ENCODE peak calls at places on chromosomes 16 and 17, in seven cellular contexts. One of them, this sample, is unnamed. For H3K36me3, the result is how much of the 10 kb centered on the place peaks cover.

GRCh38 chr17:59333845-59334244 is 2.4 kb downstream of the YPEL2 start:
- DNase-seq in IMR-90: no peak
- DNase-seq in GM23338: no peak
- DNase-seq in SK-N-SH: no peak
- DNase-seq in astrocyte: no peak
- DNase-seq in mucosa of descending colon: no peak
- DNase-seq in H7: peak
- DNase-seq in this sample: no peak

GRCh38 chr17:67050066-67050465 is 5.7 kb downstream of the CACNG1 start:
- DNase-seq in IMR-90: no peak
- DNase-seq in GM23338: no peak
- DNase-seq in SK-N-SH: no peak
- DNase-seq in astrocyte: no peak
- DNase-seq in mucosa of descending colon: no peak
- DNase-seq in H7: peak
- DNase-seq in this sample: no peak

GRCh38 chr16:2852003-2852730 is 5.8 kb downstream of the PRSS22 start:
- DNase-seq in IMR-90: no peak
- DNase-seq in GM23338: no peak
- DNase-seq in SK-N-SH: peak
- DNase-seq in astrocyte: no peak
- DNase-seq in mucosa of descending colon: no peak
- DNase-seq in H7: peak
- DNase-seq in this sample: no peak

GRCh38 chr17:71987634-71988033 is 133.2 kb upstream of the SOX9 start:
- DNase-seq in IMR-90: peak
- DNase-seq in GM23338: no peak
- DNase-seq in SK-N-SH: no peak
- DNase-seq in astrocyte: peak
- DNase-seq in mucosa of descending colon: no peak
- DNase-seq in H7: no peak
- DNase-seq in this sample: peak

GRCh38 chr17:8832711-8833352 is 33.7 kb upstream of the MFSD6L start:
- DNase-seq in IMR-90: no peak
- DNase-seq in GM23338: peak
- DNase-seq in SK-N-SH: peak
- DNase-seq in astrocyte: no peak
- DNase-seq in mucosa of descending colon: peak
- DNase-seq in H7: peak
- DNase-seq in this sample: peak

GRCh38 chr16:8966781-8967436 is 3.2 kb upstream of the USP7 start:
- DNase-seq in IMR-90: no peak
- DNase-seq in GM23338: no peak
- DNase-seq in SK-N-SH: no peak
- DNase-seq in astrocyte: no peak
- DNase-seq in mucosa of descending colon: peak
- DNase-seq in H7: no peak
- DNase-seq in this sample: peak

GRCh38 chr17:1880851-1881630 is 51.2 kb downstream of the RPA1 start:
- DNase-seq in IMR-90: peak
- DNase-seq in GM23338: no peak
- DNase-seq in SK-N-SH: no peak
- DNase-seq in astrocyte: peak
- DNase-seq in mucosa of descending colon: no peak
- DNase-seq in H7: no peak
- DNase-seq in this sample: no peak

GRCh38 chr16:86994651-86995171 is 322.5 kb downstream of the C16orf95 start:
- DNase-seq in IMR-90: peak
- DNase-seq in GM23338: no peak
- DNase-seq in SK-N-SH: no peak
- DNase-seq in astrocyte: peak
- DNase-seq in mucosa of descending colon: no peak
- DNase-seq in H7: no peak
- DNase-seq in this sample: peak

GRCh38 chr17:19760781-19761180 is 12.7 kb upstream of the ALDH3A1 start:
- DNase-seq in IMR-90: no peak
- DNase-seq in GM23338: no peak
- DNase-seq in SK-N-SH: no peak
- DNase-seq in astrocyte: no peak
- DNase-seq in mucosa of descending colon: no peak
- DNase-seq in H7: no peak
- DNase-seq in this sample: no peak

GRCh38 chr16:81531415-81531814 is 86.8 kb downstream of the CMIP start:
- DNase-seq in IMR-90: no peak
- DNase-seq in GM23338: no peak
- DNase-seq in SK-N-SH: no peak
- DNase-seq in astrocyte: no peak
- DNase-seq in mucosa of descending colon: no peak
- DNase-seq in H7: no peak
- DNase-seq in this sample: peak

GRCh38 chr16:22898874-22899348 is 84.9 kb downstream of the HS3ST2 start:
- DNase-seq in IMR-90: peak
- DNase-seq in GM23338: peak
- DNase-seq in SK-N-SH: peak
- DNase-seq in astrocyte: peak
- DNase-seq in mucosa of descending colon: peak
- DNase-seq in H7: peak
- DNase-seq in this sample: peak

GRCh38 chr17:77622627-77623026 is 335.9 kb upstream of the TNRC6C start:
- DNase-seq in IMR-90: no peak
- DNase-seq in GM23338: no peak
- DNase-seq in SK-N-SH: no peak
- DNase-seq in astrocyte: no peak
- DNase-seq in mucosa of descending colon: no peak
- DNase-seq in H7: no peak
- DNase-seq in this sample: no peak

GRCh38 chr17:50221500-50222480 is 20.4 kb upstream of the COL1A1 start:
- DNase-seq in IMR-90: peak
- DNase-seq in GM23338: no peak
- DNase-seq in SK-N-SH: no peak
- DNase-seq in astrocyte: peak
- DNase-seq in mucosa of descending colon: no peak
- DNase-seq in H7: peak
- DNase-seq in this sample: peak

GRCh38 chr16:88846088-88846487 is 10.7 kb downstream of the GALNS start:
- DNase-seq in IMR-90: peak
- DNase-seq in GM23338: no peak
- DNase-seq in SK-N-SH: no peak
- DNase-seq in astrocyte: no peak
- DNase-seq in mucosa of descending colon: no peak
- DNase-seq in H7: no peak
- DNase-seq in this sample: no peak

GRCh38 chr17:63171428-63172205 is 205.6 kb downstream of the TANC2 start:
- DNase-seq in IMR-90: peak
- DNase-seq in GM23338: no peak
- DNase-seq in SK-N-SH: no peak
- DNase-seq in astrocyte: peak
- DNase-seq in mucosa of descending colon: no peak
- DNase-seq in H7: no peak
- DNase-seq in this sample: no peak

GRCh38 chr16:3401719-3402397 is 843 bp downstream of the ZNF174 start:
- DNase-seq in IMR-90: peak
- DNase-seq in GM23338: peak
- DNase-seq in SK-N-SH: peak
- DNase-seq in astrocyte: peak
- DNase-seq in mucosa of descending colon: no peak
- DNase-seq in H7: peak
- DNase-seq in this sample: peak

GRCh38 chr16:68490358-68490757 is 42.0 kb upstream of the SMPD3 start:
- DNase-seq in IMR-90: no peak
- DNase-seq in GM23338: no peak
- DNase-seq in SK-N-SH: no peak
- DNase-seq in astrocyte: no peak
- DNase-seq in mucosa of descending colon: no peak
- DNase-seq in H7: no peak
- DNase-seq in this sample: peak

GRCh38 chr17:73348018-73348823 is 36.4 kb upstream of the CDC42EP4 start:
- DNase-seq in IMR-90: no peak
- DNase-seq in GM23338: peak
- DNase-seq in SK-N-SH: no peak
- DNase-seq in astrocyte: no peak
- DNase-seq in mucosa of descending colon: no peak
- DNase-seq in H7: peak
- DNase-seq in this sample: no peak

GRCh38 chr16:64137976-64138375 is 983.9 kb downstream of the CDH11 start:
- DNase-seq in IMR-90: no peak
- DNase-seq in GM23338: no peak
- DNase-seq in SK-N-SH: no peak
- DNase-seq in astrocyte: no peak
- DNase-seq in mucosa of descending colon: no peak
- DNase-seq in H7: no peak
- DNase-seq in this sample: no peak

GRCh38 chr16:15807603-15808009 is 49.2 kb downstream of the MYH11 start:
- DNase-seq in IMR-90: peak
- DNase-seq in GM23338: peak
- DNase-seq in SK-N-SH: no peak
- DNase-seq in astrocyte: peak
- DNase-seq in mucosa of descending colon: no peak
- DNase-seq in H7: peak
- DNase-seq in this sample: no peak

GRCh38 chr16:1494129-1494640 is 1.0 kb downstream of the TELO2 start:
- DNase-seq in IMR-90: peak
- DNase-seq in GM23338: peak
- DNase-seq in SK-N-SH: peak
- DNase-seq in astrocyte: peak
- DNase-seq in mucosa of descending colon: peak
- DNase-seq in H7: peak
- DNase-seq in this sample: peak

GRCh38 chr17:38658741-38659345 is 15.9 kb downstream of the EPOP start:
- DNase-seq in IMR-90: no peak
- DNase-seq in GM23338: no peak
- DNase-seq in SK-N-SH: no peak
- DNase-seq in astrocyte: no peak
- DNase-seq in mucosa of descending colon: no peak
- DNase-seq in H7: peak
- DNase-seq in this sample: no peak

GRCh38 chr16:30896203-30896889 is at the start of gene CTF1:
- DNase-seq in IMR-90: peak
- DNase-seq in GM23338: peak
- DNase-seq in SK-N-SH: peak
- DNase-seq in astrocyte: peak
- DNase-seq in mucosa of descending colon: peak
- DNase-seq in H7: peak
- DNase-seq in this sample: no peak

GRCh38 chr17:75740215-75740614 is 19.0 kb downstream of the ITGB4 start:
- DNase-seq in IMR-90: no peak
- DNase-seq in GM23338: no peak
- DNase-seq in SK-N-SH: no peak
- DNase-seq in astrocyte: no peak
- DNase-seq in mucosa of descending colon: no peak
- DNase-seq in H7: no peak
- DNase-seq in this sample: no peak
- H3K36me3 ChIP-seq in IMR-90: under half
- H3K36me3 ChIP-seq in GM23338: under half
- H3K36me3 ChIP-seq in SK-N-SH: under half
- H3K36me3 ChIP-seq in astrocyte: under half
- H3K36me3 ChIP-seq in mucosa of descending colon: under half
- H3K36me3 ChIP-seq in H7: under half
- H3K36me3 ChIP-seq in this sample: under half

GRCh38 chr17:65533056-65533745 is 28.2 kb downstream of the AXIN2 start:
- DNase-seq in IMR-90: no peak
- DNase-seq in GM23338: no peak
- DNase-seq in SK-N-SH: no peak
- DNase-seq in astrocyte: no peak
- DNase-seq in mucosa of descending colon: no peak
- DNase-seq in H7: peak
- DNase-seq in this sample: no peak
- H3K36me3 ChIP-seq in IMR-90: under half
- H3K36me3 ChIP-seq in GM23338: under half
- H3K36me3 ChIP-seq in SK-N-SH: under half
- H3K36me3 ChIP-seq in astrocyte: under half
- H3K36me3 ChIP-seq in mucosa of descending colon: under half
- H3K36me3 ChIP-seq in H7: under half
- H3K36me3 ChIP-seq in this sample: under half

GRCh38 chr16:14263011-14263410 is 191.9 kb downstream of the MRTFB start:
- DNase-seq in IMR-90: no peak
- DNase-seq in GM23338: no peak
- DNase-seq in SK-N-SH: no peak
- DNase-seq in astrocyte: no peak
- DNase-seq in mucosa of descending colon: no peak
- DNase-seq in H7: no peak
- DNase-seq in this sample: no peak
- H3K36me3 ChIP-seq in IMR-90: under half
- H3K36me3 ChIP-seq in GM23338: under half
- H3K36me3 ChIP-seq in SK-N-SH: half or more
- H3K36me3 ChIP-seq in astrocyte: under half
- H3K36me3 ChIP-seq in mucosa of descending colon: under half
- H3K36me3 ChIP-seq in H7: under half
- H3K36me3 ChIP-seq in this sample: under half

GRCh38 chr16:67233596-67233995 is 6.7 kb downstream of the TMEM208 start:
- DNase-seq in IMR-90: no peak
- DNase-seq in GM23338: no peak
- DNase-seq in SK-N-SH: no peak
- DNase-seq in astrocyte: no peak
- DNase-seq in mucosa of descending colon: no peak
- DNase-seq in H7: no peak
- DNase-seq in this sample: no peak

GRCh38 chr16:67230809-67231660 is 4.1 kb downstream of the TMEM208 start:
- DNase-seq in IMR-90: no peak
- DNase-seq in GM23338: no peak
- DNase-seq in SK-N-SH: no peak
- DNase-seq in astrocyte: no peak
- DNase-seq in mucosa of descending colon: no peak
- DNase-seq in H7: no peak
- DNase-seq in this sample: no peak

GRCh38 chr16:67235816-67236547 is 9.1 kb downstream of the TMEM208 start:
- DNase-seq in IMR-90: no peak
- DNase-seq in GM23338: no peak
- DNase-seq in SK-N-SH: no peak
- DNase-seq in astrocyte: no peak
- DNase-seq in mucosa of descending colon: no peak
- DNase-seq in H7: peak
- DNase-seq in this sample: no peak

GRCh38 chr16:67236551-67237395 is 9.8 kb downstream of the TMEM208 start:
- DNase-seq in IMR-90: peak
- DNase-seq in GM23338: peak
- DNase-seq in SK-N-SH: peak
- DNase-seq in astrocyte: no peak
- DNase-seq in mucosa of descending colon: peak
- DNase-seq in H7: peak
- DNase-seq in this sample: peak

DNA sequence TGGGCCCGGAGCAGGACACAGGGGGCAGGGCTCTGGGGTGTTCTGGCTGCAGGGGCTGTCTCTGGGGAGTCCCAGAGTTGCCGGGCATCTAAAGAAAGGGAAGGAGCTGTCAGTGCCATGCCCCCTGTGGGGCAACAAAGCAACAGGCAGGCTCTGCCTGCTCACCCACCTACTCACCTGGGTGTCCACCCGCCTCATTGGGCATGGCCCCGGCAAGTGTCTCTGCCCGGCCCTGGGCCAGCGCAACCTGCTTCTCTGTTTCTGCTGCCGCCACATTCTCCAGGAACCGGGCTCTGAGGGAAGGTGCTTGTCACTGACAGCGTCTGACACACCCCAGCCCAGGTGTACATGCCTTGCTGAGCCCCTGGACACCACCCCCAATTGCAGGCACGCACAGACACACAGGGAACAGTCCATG is 7.3 kb downstream of the TMEM208 start:
- DNase-seq in IMR-90: no peak
- DNase-seq in GM23338: no peak
- DNase-seq in SK-N-SH: no peak
- DNase-seq in astrocyte: no peak
- DNase-seq in mucosa of descending colon: no peak
- DNase-seq in H7: no peak
- DNase-seq in this sample: no peak
- H3K36me3 ChIP-seq in IMR-90: half or more
- H3K36me3 ChIP-seq in GM23338: under half
- H3K36me3 ChIP-seq in SK-N-SH: under half
- H3K36me3 ChIP-seq in astrocyte: under half
- H3K36me3 ChIP-seq in mucosa of descending colon: under half
- H3K36me3 ChIP-seq in H7: under half
- H3K36me3 ChIP-seq in this sample: under half

This sample was measured in MG63.